ENCODE peak calls at places on chromosomes 5 and 9, in nine cellular contexts. C is uterus; J is NCI-H1105; Q is renal cortical epithelial cell; P is fibroblast of pulmonary artery; I is left kidney; L is NCI-H1092; M is activated T-cell treated with anti-CD3 and anti-CD28 coated beads, Interleukin-2, amount 50 U/mL, for 72 hours; A is non-pigmented ciliary epithelial cell. T is an unnamed sample.

GRCh38 chr5:15664961-15665360 is 165.0 kb downstream of the FBXL7 start:
- DNase-seq in C (no peak), J (no peak), Q (no peak), P (no peak), I (no peak), L (no peak), M (no peak), A (peak), T (no peak)

GRCh38 chr5:154526231-154527226 is 48.5 kb upstream of the HAND1 start:
- DNase-seq in C (no peak), J (no peak), Q (no peak), P (no peak), I (no peak), L (no peak), M (no peak), A (no peak), T (no peak)

GRCh38 chr9:117720555-117720954 is 16.4 kb downstream of the TLR4 start:
- DNase-seq in C (no peak), J (no peak), Q (peak), P (no peak), I (no peak), L (no peak), M (no peak), A (no peak), T (no peak)

GRCh38 chr5:149932445-149933350 is 11.9 kb downstream of the PDE6A start:
- DNase-seq in C (no peak), J (no peak), Q (no peak), P (peak), I (peak), L (no peak), M (no peak), A (no peak), T (peak)

GRCh38 chr5:142529626-142530278 is 156.1 kb downstream of the FGF1 start:
- DNase-seq in C (no peak), J (no peak), Q (peak), P (peak), I (no peak), L (no peak), M (no peak), A (peak), T (no peak)

GRCh38 chr9:899440-900184 is 58.1 kb downstream of the DMRT1 start:
- DNase-seq in C (no peak), J (no peak), Q (peak), P (no peak), I (peak), L (no peak), M (no peak), A (no peak), T (peak)

GRCh38 chr9:134891016-134891589 is 10.5 kb downstream of the FCN2 start:
- DNase-seq in C (peak), J (no peak), Q (no peak), P (no peak), I (no peak), L (no peak), M (no peak), A (no peak), T (no peak)

GRCh38 chr5:167634432-167634831 is 657.0 kb upstream of the WWC1 start:
- DNase-seq in C (no peak), J (no peak), Q (peak), P (peak), I (peak), L (no peak), M (no peak), A (no peak), T (no peak)

GRCh38 chr5:93620487-93621339 is 37.7 kb downstream of the NR2F1 start:
- DNase-seq in C (peak), J (peak), Q (peak), P (peak), I (peak), L (peak), M (peak), A (no peak), T (peak)

GRCh38 chr9:133341369-133342082 is 5.5 kb upstream of the SURF6 start:
- DNase-seq in C (no peak), J (no peak), Q (no peak), P (no peak), I (no peak), L (no peak), M (no peak), A (no peak), T (no peak)

GRCh38 chr9:107548298-107549142 is 59.0 kb upstream of the KLF4 start:
- DNase-seq in C (peak), J (no peak), Q (peak), P (peak), I (no peak), L (no peak), M (peak), A (peak), T (no peak)

GRCh38 chr5:150263801-150264621 is 25.6 kb downstream of the CAMK2A start:
- DNase-seq in C (peak), J (no peak), Q (peak), P (peak), I (peak), L (no peak), M (no peak), A (peak), T (no peak)

GRCh38 chr9:86741311-86742215 is 205.7 kb downstream of the GAS1 start:
- DNase-seq in C (no peak), J (no peak), Q (peak), P (peak), I (peak), L (no peak), M (no peak), A (no peak), T (no peak)

GRCh38 chr9:105435453-105435852 is 12.4 kb upstream of the FSD1L start:
- DNase-seq in C (no peak), J (no peak), Q (no peak), P (no peak), I (no peak), L (no peak), M (no peak), A (no peak), T (no peak)

GRCh38 chr5:24788829-24789509 is 144.2 kb upstream of the CDH10 start:
- DNase-seq in C (no peak), J (no peak), Q (peak), P (peak), I (no peak), L (no peak), M (no peak), A (peak), T (no peak)

GRCh38 chr5:150560401-150561191 is 52.7 kb downstream of the NDST1 start:
- DNase-seq in C (peak), J (peak), Q (peak), P (peak), I (peak), L (peak), M (peak), A (no peak), T (peak)

GRCh38 chr5:619444-619843 is 7.3 kb downstream of the CEP72 start:
- DNase-seq in C (no peak), J (no peak), Q (no peak), P (no peak), I (no peak), L (no peak), M (no peak), A (no peak), T (no peak)

GRCh38 chr5:94969174-94969573 is 315.7 kb downstream of the MCTP1 start:
- DNase-seq in C (no peak), J (no peak), Q (peak), P (peak), I (peak), L (no peak), M (no peak), A (no peak), T (peak)

GRCh38 chr9:94923333-94924089 is 197.0 kb downstream of the AOPEP start:
- DNase-seq in C (no peak), J (peak), Q (no peak), P (no peak), I (no peak), L (no peak), M (no peak), A (no peak), T (no peak)

GRCh38 chr5:127136908-127137307 is 63.6 kb upstream of the C5orf63 start:
- DNase-seq in C (no peak), J (no peak), Q (no peak), P (no peak), I (peak), L (no peak), M (no peak), A (no peak), T (no peak)

GRCh38 chr9:134320916-134321570 is 5.2 kb upstream of the RXRA start:
- DNase-seq in C (no peak), J (no peak), Q (no peak), P (no peak), I (peak), L (peak), M (no peak), A (no peak), T (no peak)

GRCh38 chr5:61089351-61089750 is 72.9 kb downstream of the SMIM15 start:
- DNase-seq in C (no peak), J (no peak), Q (no peak), P (peak), I (no peak), L (no peak), M (no peak), A (peak), T (no peak)

GRCh38 chr5:150473673-150474358 is 24.3 kb upstream of the RPS14 start:
- DNase-seq in C (no peak), J (no peak), Q (peak), P (peak), I (peak), L (no peak), M (no peak), A (peak), T (peak)

GRCh38 chr5:9283473-9283872 is 262.4 kb downstream of the SEMA5A start:
- DNase-seq in C (no peak), J (no peak), Q (peak), P (no peak), I (no peak), L (no peak), M (no peak), A (no peak), T (peak)

GRCh38 chr5:122615832-122616231 is 159.0 kb upstream of the SNX2 start:
- DNase-seq in C (no peak), J (no peak), Q (no peak), P (no peak), I (no peak), L (no peak), M (no peak), A (no peak), T (no peak)

GRCh38 chr9:4994166-4994890 is 9.3 kb downstream of the JAK2 start:
- DNase-seq in C (no peak), J (peak), Q (no peak), P (no peak), I (no peak), L (peak), M (no peak), A (no peak), T (no peak)

GRCh38 chr5:132819468-132819867 is 6.4 kb downstream of the SOWAHA start:
- DNase-seq in C (no peak), J (no peak), Q (no peak), P (no peak), I (peak), L (no peak), M (no peak), A (no peak), T (peak)

GRCh38 chr9:136773386-136774044 is 9.2 kb upstream of the LCN15 start:
- DNase-seq in C (no peak), J (no peak), Q (no peak), P (no peak), I (no peak), L (no peak), M (no peak), A (no peak), T (peak)

GRCh38 chr5:74765201-74765600 is 1.7 kb downstream of the GFM2 start:
- DNase-seq in C (no peak), J (no peak), Q (peak), P (peak), I (peak), L (no peak), M (no peak), A (no peak), T (peak)

GRCh38 chr5:11300736-11301135 is 539.7 kb upstream of the DAP start:
- DNase-seq in C (no peak), J (no peak), Q (no peak), P (no peak), I (no peak), L (no peak), M (no peak), A (no peak), T (no peak)

GRCh38 chr5:151140686-151141459 is 16.7 kb downstream of the ANXA6 start:
- DNase-seq in C (no peak), J (no peak), Q (no peak), P (no peak), I (no peak), L (no peak), M (no peak), A (no peak), T (no peak)

GRCh38 chr5:163379298-163380155 is 57.9 kb upstream of the CCNG1 start:
- DNase-seq in C (no peak), J (no peak), Q (peak), P (peak), I (no peak), L (no peak), M (no peak), A (peak), T (no peak)

GRCh38 chr5:68074048-68074632 is 141.4 kb upstream of the PIK3R1 start:
- DNase-seq in C (peak), J (peak), Q (peak), P (peak), I (no peak), L (peak), M (no peak), A (no peak), T (no peak)

T was measured in GM23338.